ENCODE peak calls at places on chromosomes 3 and 15, in ten cellular contexts. O, N, P, M, W, F, Z, K, G and A are unnamed samples.

GRCh38 chr3:30689202-30689641 is 82.8 kb downstream of the TGFBR2 start:
- DNase-seq in O (peak; percentile 42), N (peak; percentile 93), P (no peak), M (peak; percentile 40), W (no peak), F (no peak), Z (no peak), K (no peak), G (no peak), A (no peak)

GRCh38 chr3:185250247-185250646 is 3.6 kb downstream of the EHHADH start:
- DNase-seq in O (no peak), N (no peak), P (no peak), M (peak; percentile 4), W (no peak), F (no peak), Z (no peak), K (no peak), G (no peak), A (no peak)

GRCh38 chr3:188106898-188107684 is 46.9 kb upstream of the LPP start:
- DNase-seq in O (no peak), N (no peak), P (no peak), M (no peak), W (no peak), F (no peak), Z (no peak), K (no peak), G (no peak), A (no peak)

GRCh38 chr3:195811756-195812155 is at the start of gene MUC4:
- DNase-seq in O (no peak), N (no peak), P (no peak), M (no peak), W (no peak), F (no peak), Z (no peak), K (no peak), G (no peak), A (no peak)

GRCh38 chr3:99094611-99095010 is 193.1 kb upstream of the DCBLD2 start:
- DNase-seq in O (no peak), N (no peak), P (no peak), M (no peak), W (no peak), F (no peak), Z (no peak), K (no peak), G (no peak), A (no peak)

GRCh38 chr15:77004189-77004588 is 9.3 kb downstream of the PSTPIP1 start:
- DNase-seq in O (no peak), N (no peak), P (peak; percentile 56), M (no peak), W (no peak), F (no peak), Z (peak; percentile 83), K (no peak), G (peak; percentile 64), A (no peak)

GRCh38 chr3:13145131-13145825 is 72.0 kb upstream of the IQSEC1 start:
- DNase-seq in O (peak; percentile 16), N (peak; percentile 30), P (no peak), M (no peak), W (no peak), F (no peak), Z (peak; percentile 40), K (no peak), G (no peak), A (no peak)

GRCh38 chr15:67943475-67943874 is 103.6 kb upstream of the RNU6-1 start:
- DNase-seq in O (no peak), N (no peak), P (no peak), M (no peak), W (no peak), F (no peak), Z (peak; percentile 70), K (no peak), G (no peak), A (no peak)

GRCh38 chr3:111862415-111862814 is 3.4 kb downstream of the PHLDB2 start:
- DNase-seq in O (no peak), N (no peak), P (no peak), M (no peak), W (no peak), F (no peak), Z (no peak), K (no peak), G (no peak), A (no peak)

GRCh38 chr15:74674161-74674560 is 21.7 kb downstream of the EDC3 start:
- DNase-seq in O (no peak), N (no peak), P (no peak), M (no peak), W (no peak), F (no peak), Z (no peak), K (no peak), G (no peak), A (no peak)

GRCh38 chr15:68205949-68206539 is 912 bp upstream of the CALML4 start:
- DNase-seq in O (no peak), N (no peak), P (peak; percentile 73), M (no peak), W (no peak), F (no peak), Z (peak; percentile 79), K (no peak), G (peak; percentile 62), A (no peak)

DNA sequence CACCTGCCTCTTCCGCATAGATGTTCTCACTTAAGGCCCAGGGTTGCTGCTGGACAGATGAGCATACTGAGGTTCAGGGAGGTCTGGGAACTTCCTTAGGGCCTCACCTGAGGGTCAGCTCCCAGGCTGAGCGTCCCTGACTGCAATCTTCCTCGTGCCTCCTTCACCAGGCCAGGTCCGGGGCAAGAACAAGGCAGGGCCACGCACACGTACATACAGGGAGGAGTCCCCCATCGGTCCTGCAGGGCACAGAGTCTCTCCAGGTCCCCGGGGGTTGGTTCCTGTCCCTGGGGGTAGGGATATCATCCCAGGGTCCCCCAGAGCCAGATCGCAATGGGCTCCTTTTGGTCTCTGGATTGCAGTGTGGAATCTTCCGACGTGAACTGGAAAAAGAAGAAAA is 130.1 kb downstream of the LRRK1 start:
- DNase-seq in O (no peak), N (no peak), P (no peak), M (no peak), W (no peak), F (no peak), Z (peak; percentile 54), K (peak; percentile 10), G (no peak), A (no peak)
- H3K9me3 ChIP-seq in O (no peaks in the 10 kb centered on the region), N (no peaks in the 10 kb centered on the region), P (no peaks in the 10 kb centered on the region), M (no peaks in the 10 kb centered on the region), W (no peaks in the 10 kb centered on the region), F (no peaks in the 10 kb centered on the region), Z (no peaks in the 10 kb centered on the region), K (no peaks in the 10 kb centered on the region), G (no peaks in the 10 kb centered on the region), A (no peaks in the 10 kb centered on the region)

GRCh38 chr3:186697510-186697909 is 19.6 kb upstream of the KNG1 start:
- DNase-seq in O (no peak), N (no peak), P (peak; percentile 55), M (no peak), W (no peak), F (no peak), Z (no peak), K (no peak), G (no peak), A (no peak)
- H3K27ac ChIP-seq in O (no peak overlapping the region), N (no peak overlapping the region), P (peak overlapping the region; percentile 76), M (no peak overlapping the region), W (no peak overlapping the region), F (no peak overlapping the region), Z (no peak overlapping the region), K (no peak overlapping the region), G (no peak overlapping the region), A (no peak overlapping the region)

GRCh38 chr15:25171856-25172687 is 217.3 kb downstream of the SNRPN start:
- DNase-seq in O (no peak), N (no peak), P (no peak), M (no peak), W (no peak), F (no peak), Z (no peak), K (no peak), G (peak; percentile 7), A (no peak)

GRCh38 chr15:25171111-25171811 is 216.5 kb downstream of the SNRPN start:
- DNase-seq in O (no peak), N (no peak), P (peak; percentile 2), M (no peak), W (no peak), F (no peak), Z (no peak), K (no peak), G (peak; percentile 5), A (no peak)

GRCh38 chr15:25170781-25171110 is 216.0 kb downstream of the SNRPN start:
- DNase-seq in O (no peak), N (no peak), P (no peak), M (no peak), W (no peak), F (no peak), Z (no peak), K (no peak), G (no peak), A (no peak)

GRCh38 chr15:25169318-25169717 is 214.5 kb downstream of the SNRPN start:
- DNase-seq in O (no peak), N (no peak), P (no peak), M (no peak), W (no peak), F (no peak), Z (no peak), K (no peak), G (peak; percentile 5), A (no peak)

DNA sequence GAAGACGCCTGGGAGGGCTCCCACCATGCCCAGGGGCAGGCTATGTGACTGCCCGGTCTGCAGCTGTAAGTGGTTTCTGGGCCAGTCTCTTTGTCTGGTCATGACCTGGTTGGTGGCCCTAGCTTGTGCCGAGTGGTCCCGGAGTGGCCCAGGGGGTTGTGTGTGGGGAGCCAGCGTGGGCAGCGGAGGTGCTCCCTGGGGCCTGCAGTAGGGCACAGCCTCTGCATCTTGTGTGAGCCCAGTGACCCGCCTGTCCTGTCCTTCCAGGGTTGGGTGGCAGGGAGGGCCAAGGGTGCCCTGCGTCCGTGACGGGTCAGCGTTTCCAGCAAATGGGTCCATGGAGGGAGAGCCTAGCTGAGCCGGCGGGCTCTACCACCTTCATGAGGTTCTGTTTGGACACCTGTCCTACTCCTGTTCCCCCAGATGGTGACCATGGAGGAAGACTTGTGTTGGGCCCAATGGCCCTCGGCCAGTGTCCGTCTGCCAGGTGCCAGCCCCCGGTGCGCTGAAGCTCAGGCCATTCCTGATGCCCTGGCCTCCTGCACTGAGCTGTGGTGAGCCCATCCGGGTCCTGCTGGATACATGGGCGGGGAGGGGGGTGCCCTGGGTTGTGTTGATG is 215.4 kb downstream of the SNRPN start:
- DNase-seq in O (no peak), N (no peak), P (no peak), M (no peak), W (no peak), F (no peak), Z (no peak), K (no peak), G (peak; percentile 4), A (no peak)
- H3K9me3 ChIP-seq in O (no peaks in the 10 kb centered on the region), N (peaks cover 9% of the 10 kb centered on the region), P (peaks cover 56% of the 10 kb centered on the region), M (peaks cover 37% of the 10 kb centered on the region), W (peaks cover 55% of the 10 kb centered on the region), F (peaks cover 6% of the 10 kb centered on the region), Z (peaks cover 4% of the 10 kb centered on the region), K (no peaks in the 10 kb centered on the region), G (peaks cover 17% of the 10 kb centered on the region), A (peaks cover 29% of the 10 kb centered on the region)

DNA sequence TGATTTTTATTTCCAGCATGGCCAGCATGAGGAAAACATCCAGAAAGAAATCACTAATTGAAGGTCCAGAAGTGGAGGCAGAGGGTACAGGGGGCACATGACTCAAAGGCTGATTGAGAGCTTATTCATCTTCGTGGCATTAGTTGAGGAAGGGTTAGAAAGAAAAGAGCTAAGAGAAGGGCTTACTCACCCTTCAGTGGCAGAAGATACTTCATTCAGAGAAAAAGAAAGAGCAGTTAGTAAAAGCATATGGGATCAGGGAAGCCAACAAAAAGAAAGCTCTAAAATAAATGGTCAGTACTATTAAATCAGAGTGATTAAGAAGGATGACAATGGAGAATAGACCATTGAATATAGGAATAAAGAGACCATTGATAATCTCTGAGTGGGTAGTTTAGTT is 25.2 kb downstream of the GAP43 start:
- DNase-seq in O (no peak), N (no peak), P (no peak), M (peak; percentile 36), W (no peak), F (no peak), Z (no peak), K (no peak), G (no peak), A (no peak)
- H3K27ac ChIP-seq in O (no peak overlapping the region), N (no peak overlapping the region), P (no peak overlapping the region), M (no peak overlapping the region), W (no peak overlapping the region), F (no peak overlapping the region), Z (no peak overlapping the region), K (no peak overlapping the region), G (no peak overlapping the region), A (no peak overlapping the region)